ENCODE peak calls at places on chromosomes 7 and 10, in five cellular contexts. One of them, this sample, is unnamed.

GRCh38 chr7:5229451-5230271 is 39.6 kb downstream of the WIPI2 start:
- DNase-seq in stomach: no peak
- DNase-seq in transverse colon: no peak
- DNase-seq in A549: no peak
- DNase-seq in K562: no peak
- DNase-seq in this sample: no peak

GRCh38 chr10:5042922-5043321 is 39.3 kb upstream of the AKR1C2 start:
- DNase-seq in stomach: no peak
- DNase-seq in transverse colon: no peak
- DNase-seq in A549: no peak
- DNase-seq in K562: no peak
- DNase-seq in this sample: no peak

GRCh38 chr7:726084-726853 is at the start of gene DNAAF5:
- DNase-seq in stomach: peak; percentile 86
- DNase-seq in transverse colon: peak; percentile 89
- DNase-seq in A549: peak; percentile 93
- DNase-seq in K562: peak; percentile 91
- DNase-seq in this sample: peak; percentile 83

GRCh38 chr10:48614481-48615383 is 9.9 kb upstream of the ARHGAP22 start:
- DNase-seq in stomach: no peak
- DNase-seq in transverse colon: no peak
- DNase-seq in A549: no peak
- DNase-seq in K562: no peak
- DNase-seq in this sample: no peak

GRCh38 chr7:74494076-74494548 is 40.4 kb downstream of the GTF2IRD1 start:
- DNase-seq in stomach: no peak
- DNase-seq in transverse colon: no peak
- DNase-seq in A549: no peak
- DNase-seq in K562: no peak
- DNase-seq in this sample: no peak

GRCh38 chr7:22452142-22452763 is 47.7 kb downstream of the STEAP1B start:
- DNase-seq in stomach: peak; percentile 71
- DNase-seq in transverse colon: peak; percentile 75
- DNase-seq in A549: peak; percentile 31
- DNase-seq in K562: peak; percentile 85
- DNase-seq in this sample: no peak

GRCh38 chr7:10998984-10999757 is 25.5 kb downstream of the PHF14 start:
- DNase-seq in stomach: no peak
- DNase-seq in transverse colon: no peak
- DNase-seq in A549: no peak
- DNase-seq in K562: peak; percentile 8
- DNase-seq in this sample: no peak

GRCh38 chr7:73893342-73894101 is 32.6 kb downstream of the TMEM270 start:
- DNase-seq in stomach: no peak
- DNase-seq in transverse colon: peak; percentile 27
- DNase-seq in A549: no peak
- DNase-seq in K562: no peak
- DNase-seq in this sample: no peak

GRCh38 chr10:72061491-72061890 is 26.9 kb downstream of the SPOCK2 start:
- DNase-seq in stomach: no peak
- DNase-seq in transverse colon: no peak
- DNase-seq in A549: no peak
- DNase-seq in K562: peak; percentile 68
- DNase-seq in this sample: no peak

GRCh38 chr10:98096316-98096715 is 38.1 kb upstream of the R3HCC1L start:
- DNase-seq in stomach: no peak
- DNase-seq in transverse colon: no peak
- DNase-seq in A549: no peak
- DNase-seq in K562: no peak
- DNase-seq in this sample: no peak

GRCh38 chr10:132448248-132448731 is 51.3 kb downstream of the PWWP2B start:
- DNase-seq in stomach: peak; percentile 91
- DNase-seq in transverse colon: peak; percentile 91
- DNase-seq in A549: peak; percentile 91
- DNase-seq in K562: peak; percentile 88
- DNase-seq in this sample: no peak

GRCh38 chr7:42014625-42015412 is 222.2 kb downstream of the GLI3 start:
- DNase-seq in stomach: peak; percentile 68
- DNase-seq in transverse colon: peak; percentile 26
- DNase-seq in A549: peak; percentile 75
- DNase-seq in K562: peak; percentile 40
- DNase-seq in this sample: no peak

DNA sequence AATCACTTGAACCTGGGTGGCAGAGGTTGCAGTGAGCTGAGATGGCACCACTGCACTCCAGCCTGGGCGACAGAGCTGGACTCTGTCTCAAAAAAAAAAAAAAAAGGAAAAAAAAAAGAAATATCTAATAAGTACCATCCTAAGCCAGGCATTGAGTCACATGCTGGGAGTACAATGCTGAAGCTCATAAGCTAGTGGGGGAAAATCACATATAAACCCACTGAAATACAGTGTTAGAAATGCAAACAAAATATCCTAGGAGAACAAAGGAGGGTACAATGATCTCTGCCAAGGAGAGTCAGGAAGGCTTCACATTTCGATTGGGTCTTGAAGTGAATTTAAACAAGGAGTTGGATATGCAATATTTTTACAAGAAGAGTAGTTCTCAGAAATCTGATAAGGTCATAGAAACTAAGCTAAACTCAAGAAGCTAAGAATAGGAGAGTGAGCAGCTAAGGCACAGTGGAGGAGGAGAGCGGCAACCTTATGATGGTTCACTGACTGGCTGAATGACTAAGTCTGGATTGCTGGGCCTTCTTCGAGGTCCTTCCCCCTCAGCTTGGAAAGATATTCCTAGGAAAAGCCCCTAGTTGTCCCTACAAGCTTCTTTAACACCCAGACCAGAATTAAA is 115.5 kb downstream of the PHTF2 start:
- DNase-seq in stomach: no peak
- DNase-seq in transverse colon: no peak
- DNase-seq in A549: no peak
- DNase-seq in K562: peak; percentile 57
- DNase-seq in this sample: no peak
- H3K4me3 ChIP-seq in stomach: no peak overlapping the region
- H3K4me3 ChIP-seq in transverse colon: no peak overlapping the region
- H3K4me3 ChIP-seq in A549: no peak overlapping the region
- H3K4me3 ChIP-seq in K562: no peak overlapping the region
- H3K4me3 ChIP-seq in this sample: no peak overlapping the region

GRCh38 chr10:78972947-78973900 is 95.5 kb upstream of the ZMIZ1 start:
- DNase-seq in stomach: peak; percentile 69
- DNase-seq in transverse colon: peak; percentile 79
- DNase-seq in A549: peak; percentile 93
- DNase-seq in K562: peak; percentile 98
- DNase-seq in this sample: peak; percentile 66

GRCh38 chr10:78974409-78975317 is 94.1 kb upstream of the ZMIZ1 start:
- DNase-seq in stomach: peak; percentile 52
- DNase-seq in transverse colon: peak; percentile 57
- DNase-seq in A549: peak; percentile 83
- DNase-seq in K562: peak; percentile 81
- DNase-seq in this sample: peak; percentile 68

GRCh38 chr10:78971094-78971682 is 97.6 kb upstream of the ZMIZ1 start:
- DNase-seq in stomach: no peak
- DNase-seq in transverse colon: no peak
- DNase-seq in A549: no peak
- DNase-seq in K562: no peak
- DNase-seq in this sample: no peak

GRCh38 chr10:78972160-78972946 is 96.4 kb upstream of the ZMIZ1 start:
- DNase-seq in stomach: peak; percentile 48
- DNase-seq in transverse colon: peak; percentile 59
- DNase-seq in A549: peak; percentile 70
- DNase-seq in K562: peak; percentile 87
- DNase-seq in this sample: peak; percentile 75

DNA sequence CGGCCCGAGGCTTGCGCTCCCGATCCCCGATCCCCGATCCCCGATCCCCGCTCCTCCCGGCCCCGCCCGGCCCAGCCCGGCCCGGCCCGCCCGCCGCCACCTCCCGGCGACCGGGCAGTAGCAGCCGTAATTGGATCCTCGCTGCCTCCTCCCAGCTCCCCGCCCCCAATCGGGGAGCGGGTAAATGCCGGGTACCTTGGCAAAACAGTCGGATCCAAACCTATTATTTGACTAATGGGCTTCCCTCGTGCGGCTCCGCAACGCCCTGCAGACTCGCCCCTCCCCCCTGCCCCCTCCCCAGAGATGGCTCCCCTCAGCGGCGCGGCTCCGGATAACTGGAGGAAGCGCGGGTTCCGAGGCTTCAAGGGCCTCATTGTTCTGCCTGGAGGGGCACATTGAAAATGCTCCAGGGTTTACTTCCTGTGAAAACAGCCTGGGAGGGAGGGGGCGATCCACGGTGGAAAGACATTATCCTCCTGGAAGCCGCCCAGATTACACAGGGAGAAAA is 94.8 kb upstream of the ZMIZ1 start:
- DNase-seq in stomach: no peak
- DNase-seq in transverse colon: no peak
- DNase-seq in A549: peak; percentile 82
- DNase-seq in K562: no peak
- DNase-seq in this sample: peak; percentile 84
- TF ChIP-seq EP300 in stomach: no peak
- TF ChIP-seq EP300 in transverse colon: no peak
- TF ChIP-seq EP300 in A549: peak; percentile 19
- TF ChIP-seq EP300 in K562: no peak
- TF ChIP-seq EP300 in this sample: no peak

DNA sequence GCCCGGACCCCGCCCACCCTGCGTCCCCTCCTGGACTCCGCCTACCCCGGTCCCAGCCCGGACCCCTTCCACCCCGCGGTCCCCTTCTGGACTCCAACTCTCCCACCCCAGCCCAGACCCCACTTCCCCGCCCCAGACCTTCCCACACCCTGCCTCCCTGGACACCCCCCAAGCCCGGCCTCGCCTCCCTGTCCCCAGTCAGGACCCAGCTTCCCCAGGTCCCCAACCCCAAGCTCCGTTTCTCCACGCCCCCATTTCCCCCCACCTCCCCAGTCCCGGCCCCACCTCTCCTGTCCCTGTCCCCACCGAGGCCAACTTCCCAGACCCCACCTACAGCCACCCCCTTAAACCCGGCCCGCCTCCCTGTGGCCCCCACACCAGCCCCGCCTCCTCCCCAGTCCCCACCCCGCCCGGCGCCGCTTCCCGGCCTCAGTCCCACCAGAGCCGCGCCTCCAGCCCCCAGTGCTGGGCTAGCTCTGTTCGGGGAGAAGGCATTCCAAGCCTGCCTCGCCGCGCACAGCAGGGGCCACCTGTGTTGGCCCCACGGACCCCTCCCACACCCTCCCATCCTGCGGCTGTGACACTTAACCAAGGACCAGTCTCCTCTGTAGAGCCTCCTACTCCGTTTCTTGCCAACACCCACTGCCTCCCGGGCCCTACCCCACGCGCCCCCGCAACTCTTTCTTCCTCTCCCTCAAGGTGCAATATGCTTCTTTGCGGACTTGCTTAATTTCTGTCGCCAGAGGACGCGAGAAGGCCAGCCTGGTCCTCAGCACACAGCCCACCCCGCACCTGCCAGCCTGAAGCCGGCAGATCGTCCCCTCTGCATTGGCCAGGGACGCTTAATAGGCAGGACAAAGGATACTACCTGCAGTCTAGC is 736 bp upstream of the ITIH5 start:
- DNase-seq in stomach: no peak
- DNase-seq in transverse colon: no peak
- DNase-seq in A549: no peak
- DNase-seq in K562: no peak
- DNase-seq in this sample: peak; percentile 37
- H3K4me3 ChIP-seq in stomach: peak overlapping the region; percentile 69
- H3K4me3 ChIP-seq in transverse colon: no peak overlapping the region
- H3K4me3 ChIP-seq in A549: peak overlapping the region; percentile 62
- H3K4me3 ChIP-seq in K562: no peak overlapping the region
- H3K4me3 ChIP-seq in this sample: peak overlapping the region; percentile 40

GRCh38 chr7:46772740-46773139 is 809.2 kb downstream of the TNS3 start:
- DNase-seq in stomach: no peak
- DNase-seq in transverse colon: no peak
- DNase-seq in A549: no peak
- DNase-seq in K562: no peak
- DNase-seq in this sample: no peak
- TF ChIP-seq EP300 in stomach: no peak
- TF ChIP-seq EP300 in transverse colon: no peak
- TF ChIP-seq EP300 in A549: no peak
- TF ChIP-seq EP300 in K562: no peak
- TF ChIP-seq EP300 in this sample: no peak

GRCh38 chr10:108849688-108850087 is 1073.6 kb downstream of the XPNPEP1 start:
- DNase-seq in stomach: no peak
- DNase-seq in transverse colon: no peak
- DNase-seq in A549: no peak
- DNase-seq in K562: no peak
- DNase-seq in this sample: no peak
- H3K4me3 ChIP-seq in stomach: no peak overlapping the region
- H3K4me3 ChIP-seq in transverse colon: no peak overlapping the region
- H3K4me3 ChIP-seq in A549: no peak overlapping the region
- H3K4me3 ChIP-seq in K562: no peak overlapping the region
- H3K4me3 ChIP-seq in this sample: no peak overlapping the region